ENCODE peak calls at places on chromosomes 1 and 21, in nine cellular contexts. H is fibroblast of lung, W is adipocyte, O is H9, K is NT2/D1, A is IMR-90, G is Karpas-422, Y is mesenchymal stem cell, U is MM.1S. X is an unnamed sample.

GRCh38 chr1:22525211-22525610 is 38.1 kb upstream of the EPHA8 start:
- DNase-seq in W (no peak), H (no peak), Y (no peak), K (no peak), A (no peak), U (no peak), O (no peak), G (no peak), X (no peak)

GRCh38 chr1:62218603-62219002 is 24.0 kb downstream of the L1TD1 start:
- DNase-seq in Y (no peak), U (no peak), H (no peak), K (no peak), O (no peak), A (no peak), G (no peak), W (no peak), X (no peak)

GRCh38 chr1:32351859-32352745 is 10.2 kb downstream of the FAM229A start:
- DNase-seq in K (no peak), G (no peak), Y (peak; percentile 80), A (peak; percentile 45), U (no peak), W (peak; percentile 80), O (no peak), H (peak; percentile 41), X (peak; percentile 32)

GRCh38 chr1:5375437-5375836 is 616.8 kb downstream of the NPHP4 start:
- DNase-seq in W (no peak), G (no peak), A (no peak), U (no peak), O (no peak), Y (no peak), H (no peak), K (no peak), X (no peak)

GRCh38 chr1:213884942-213885341 is 102.8 kb upstream of the PROX1 start:
- DNase-seq in Y (no peak), W (no peak), O (no peak), U (no peak), A (no peak), G (no peak), H (no peak), K (no peak), X (no peak)

GRCh38 chr1:57447551-57447950 is 23.7 kb upstream of the DAB1 start:
- DNase-seq in U (no peak), H (no peak), W (no peak), O (no peak), K (no peak), Y (no peak), G (no peak), A (no peak), X (no peak)

GRCh38 chr21:28769683-28770082 is 223.0 kb downstream of the LTN1 start:
- DNase-seq in A (no peak), O (no peak), K (no peak), U (no peak), G (no peak), W (peak; percentile 44), H (no peak), Y (peak; percentile 18), X (no peak)

GRCh38 chr1:228037401-228038386 is 30.9 kb downstream of the WNT3A start:
- DNase-seq in H (peak; percentile 29), O (peak; percentile 36), K (no peak), A (peak; percentile 19), G (no peak), Y (peak; percentile 1), W (peak; percentile 50), U (no peak), X (no peak)

GRCh38 chr1:40053138-40053887 is 12.8 kb downstream of the CAP1 start:
- DNase-seq in W (no peak), H (no peak), Y (no peak), K (no peak), O (no peak), A (no peak), G (no peak), U (no peak), X (no peak)

GRCh38 chr1:197614916-197615692 is 160.2 kb downstream of the DENND1B start:
- DNase-seq in O (no peak), U (peak; percentile 45), Y (peak; percentile 51), G (peak; percentile 66), K (peak; percentile 56), H (peak; percentile 27), W (peak; percentile 68), A (peak; percentile 51), X (peak; percentile 46)

GRCh38 chr1:161131721-161132409 is 602 bp downstream of the DEDD start:
- DNase-seq in O (no peak), H (peak; percentile 40), G (peak; percentile 61), A (peak; percentile 24), U (no peak), Y (peak; percentile 66), K (no peak), W (peak; percentile 67), X (no peak)

GRCh38 chr1:183806650-183807049 is 1.7 kb downstream of the RGL1 start:
- DNase-seq in U (peak; percentile 24), O (no peak), H (no peak), W (peak; percentile 28), G (no peak), A (no peak), Y (peak; percentile 34), K (no peak), X (no peak)

GRCh38 chr1:167645161-167645560 is 15.1 kb downstream of the RCSD1 start:
- DNase-seq in G (no peak), A (no peak), O (no peak), U (no peak), W (no peak), H (no peak), K (no peak), Y (no peak), X (no peak)

GRCh38 chr1:200873116-200873670 is 412 bp downstream of the GPR25 start:
- DNase-seq in W (no peak), O (peak; percentile 63), H (no peak), Y (no peak), A (no peak), K (no peak), U (no peak), G (no peak), X (no peak)

GRCh38 chr1:200869753-200870391 is 2.9 kb upstream of the GPR25 start:
- DNase-seq in O (no peak), A (no peak), U (no peak), Y (no peak), W (no peak), K (no peak), G (no peak), H (no peak), X (no peak)

GRCh38 chr1:200874694-200875093 is 1.9 kb downstream of the GPR25 start:
- DNase-seq in W (no peak), U (no peak), G (no peak), A (no peak), O (no peak), Y (no peak), K (no peak), H (no peak), X (no peak)

GRCh38 chr1:200873671-200874397 is 1.1 kb downstream of the GPR25 start:
- DNase-seq in K (no peak), W (no peak), H (no peak), G (no peak), O (peak; percentile 55), A (no peak), Y (no peak), U (no peak), X (no peak)

DNA sequence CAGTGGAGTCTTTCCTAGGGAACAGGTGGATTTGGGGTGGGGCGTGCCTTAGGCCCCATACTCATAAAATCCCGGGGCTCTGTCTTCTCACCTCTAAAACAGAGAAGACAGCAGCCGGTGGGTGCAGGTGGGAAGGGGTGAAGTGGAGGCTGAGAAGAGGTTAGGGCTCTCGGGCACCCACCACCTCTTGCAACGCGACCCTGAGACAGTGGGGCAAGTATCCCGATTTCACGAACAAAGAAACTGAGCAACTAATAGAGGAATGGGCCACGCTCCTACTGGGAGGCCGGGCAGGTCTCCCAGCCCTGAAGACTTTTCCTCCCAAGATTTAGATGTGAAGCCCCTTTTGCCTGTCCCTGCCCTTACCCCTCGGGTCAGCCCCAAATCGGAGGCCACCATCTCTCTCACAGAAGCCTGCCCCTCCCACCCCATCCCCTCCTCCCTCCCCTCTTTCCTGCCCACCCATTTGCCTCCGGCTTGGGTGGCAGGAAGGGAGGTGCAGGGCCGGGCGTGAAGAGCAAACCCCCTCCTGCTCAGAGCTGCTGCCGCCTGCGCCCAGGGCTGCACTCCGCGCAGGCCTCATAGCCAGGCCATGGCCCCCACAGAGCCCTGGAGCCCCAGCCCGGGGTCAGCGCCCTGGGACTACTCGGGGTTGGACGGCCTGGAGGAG is at the start of gene GPR25:
- DNase-seq in K (no peak), U (no peak), A (no peak), W (no peak), Y (no peak), H (no peak), G (no peak), O (no peak), X (no peak)
- H3K9ac ChIP-seq in K (no peak within 1 kb of the TSS), U (no peak within 1 kb of the TSS), A (no peak within 1 kb of the TSS), W (no peak within 1 kb of the TSS), Y (no peak within 1 kb of the TSS), H (no peak within 1 kb of the TSS), G (no peak within 1 kb of the TSS), O (no peak within 1 kb of the TSS), X (no peak within 1 kb of the TSS)

GRCh38 chr1:224053456-224053855 is 60.5 kb upstream of the FBXO28 start:
- DNase-seq in G (no peak), A (no peak), K (no peak), Y (no peak), U (no peak), O (no peak), W (no peak), H (no peak), X (no peak)
- H3K9ac ChIP-seq in G (no peak overlapping the region), A (no peak overlapping the region), K (no peak overlapping the region), Y (no peak overlapping the region), U (no peak overlapping the region), O (no peak overlapping the region), W (no peak overlapping the region), H (no peak overlapping the region), X (no peak overlapping the region)

GRCh38 chr1:48617227-48617626 is 145.2 kb upstream of the SPATA6 start:
- DNase-seq in G (no peak), W (peak; percentile 92), K (no peak), Y (no peak), A (no peak), H (peak; percentile 74), U (no peak), O (no peak), X (no peak)
- H3K9ac ChIP-seq in G (no peak overlapping the region), W (no peak overlapping the region), K (no peak overlapping the region), Y (no peak overlapping the region), A (no peak overlapping the region), H (no peak overlapping the region), U (no peak overlapping the region), O (no peak overlapping the region), X (no peak overlapping the region)

DNA sequence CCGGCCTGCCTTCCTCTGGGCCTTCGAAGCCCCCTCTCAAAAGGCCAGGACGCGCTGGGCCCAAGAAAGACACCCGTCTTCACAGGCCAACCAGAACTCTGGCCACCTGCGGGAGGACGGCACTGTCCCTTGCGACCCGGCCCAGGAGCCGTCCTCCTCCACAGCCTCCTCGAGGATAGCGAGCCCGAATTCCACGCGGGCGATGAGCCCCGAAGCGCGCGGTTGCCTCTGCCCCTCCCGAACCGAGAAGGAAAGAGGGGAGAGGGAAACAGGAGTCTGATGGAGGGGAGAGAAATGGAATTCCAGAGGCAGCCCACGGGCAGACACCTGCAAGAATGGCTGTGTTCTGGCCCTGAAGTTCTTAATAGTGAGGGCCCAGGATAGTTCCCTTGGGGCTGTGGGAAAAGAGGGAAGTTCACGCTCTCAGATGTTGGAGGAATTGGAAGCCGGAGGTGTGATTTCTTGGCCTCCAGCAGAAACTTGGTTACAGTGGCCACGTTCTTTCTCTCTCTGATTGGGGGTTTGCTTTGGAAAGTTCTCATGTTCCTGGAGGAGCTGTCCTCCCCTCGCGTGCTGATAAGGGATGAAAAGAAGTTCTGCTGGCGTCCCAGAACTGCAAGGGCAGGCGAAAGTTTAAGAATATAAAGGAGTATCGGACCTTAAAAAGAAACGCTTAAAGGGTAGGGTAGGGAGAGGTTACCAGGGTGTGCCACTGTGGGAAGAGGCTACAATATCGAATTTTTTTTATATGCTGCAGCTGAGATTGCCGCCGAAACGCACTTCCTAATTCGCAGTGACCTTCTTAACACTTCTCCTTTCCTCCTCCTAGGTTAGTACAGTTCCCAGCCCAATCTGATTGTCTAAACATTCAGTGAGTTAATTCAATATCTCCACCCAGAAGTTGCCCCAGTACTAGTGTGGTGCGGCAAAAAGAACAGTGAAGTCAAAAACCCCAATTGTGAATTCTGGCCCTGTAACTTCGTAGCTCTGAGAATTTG is 5.8 kb upstream of the SLC44A5 start:
- DNase-seq in A (peak; percentile 27), Y (peak; percentile 34), U (no peak), O (peak; percentile 65), G (no peak), W (peak; percentile 59), H (peak; percentile 51), K (peak; percentile 58), X (no peak)
- H3K9ac ChIP-seq in A (no peak overlapping the region), Y (no peak overlapping the region), U (no peak overlapping the region), O (no peak overlapping the region), G (no peak overlapping the region), W (no peak overlapping the region), H (no peak overlapping the region), K (peak overlapping the region; percentile 25), X (no peak overlapping the region)

X was measured in PC-3.